ENCODE peak calls at places on chromosome X, in seven cellular contexts. B, C, N, S, L, E and I are unnamed samples.

GRCh38 chrX:67610282-67610681 is 66.5 kb downstream of the AR start:
- DNase-seq in B (no peak), C (no peak), N (no peak), S (no peak), L (no peak), E (no peak), I (no peak)

GRCh38 chrX:101450052-101450451 is 35.2 kb upstream of the ARMCX4 start:
- DNase-seq in B (peak), C (no peak), N (no peak), S (no peak), L (no peak), E (no peak), I (no peak)

GRCh38 chrX:40962793-40963407 is 122.3 kb upstream of the USP9X start:
- DNase-seq in B (no peak), C (no peak), N (no peak), S (no peak), L (no peak), E (no peak), I (no peak)

GRCh38 chrX:47283015-47283771 is 50.4 kb downstream of the USP11 start:
- DNase-seq in B (no peak), C (no peak), N (peak), S (no peak), L (no peak), E (no peak), I (no peak)

GRCh38 chrX:47278684-47279083 is 45.9 kb downstream of the USP11 start:
- DNase-seq in B (no peak), C (no peak), N (no peak), S (no peak), L (no peak), E (no peak), I (no peak)

GRCh38 chrX:96455078-96455477 is 229.6 kb upstream of the DIAPH2 start:
- DNase-seq in B (no peak), C (no peak), N (no peak), S (no peak), L (no peak), E (no peak), I (no peak)

GRCh38 chrX:15468036-15468435 is 25.1 kb downstream of the PIR start:
- DNase-seq in B (no peak), C (peak), N (peak), S (no peak), L (peak), E (no peak), I (no peak)

GRCh38 chrX:66680451-66680850 is 41.6 kb upstream of the EDA2R start:
- DNase-seq in B (no peak), C (no peak), N (no peak), S (no peak), L (no peak), E (no peak), I (no peak)

GRCh38 chrX:100484971-100485370 is 74.9 kb upstream of the PCDH19 start:
- DNase-seq in B (no peak), C (no peak), N (no peak), S (no peak), L (no peak), E (no peak), I (no peak)

GRCh38 chrX:54181196-54181953 is 1.7 kb downstream of the FAM120C start:
- DNase-seq in B (no peak), C (no peak), N (no peak), S (no peak), L (no peak), E (no peak), I (no peak)

GRCh38 chrX:111095974-111096870 is at the start of gene PAK3:
- DNase-seq in B (peak), C (peak), N (peak), S (no peak), L (peak), E (peak), I (no peak)

GRCh38 chrX:71911023-71911730 is 532 bp downstream of the NHSL2 start:
- DNase-seq in B (peak), C (no peak), N (peak), S (no peak), L (peak), E (peak), I (peak)

GRCh38 chrX:16100673-16101072 is 22.7 kb upstream of the GRPR start:
- DNase-seq in B (no peak), C (no peak), N (peak), S (no peak), L (peak), E (no peak), I (no peak)

GRCh38 chrX:12139934-12140611 is 1.8 kb downstream of the FRMPD4 start:
- DNase-seq in B (no peak), C (no peak), N (no peak), S (no peak), L (no peak), E (no peak), I (no peak)

GRCh38 chrX:128051526-128051925 is 677 bp downstream of the ACTRT1 start:
- DNase-seq in B (no peak), C (no peak), N (no peak), S (no peak), L (no peak), E (no peak), I (no peak)

GRCh38 chrX:56812515-56813105 is 83.6 kb downstream of the NBDY start:
- DNase-seq in B (no peak), C (no peak), N (no peak), S (no peak), L (no peak), E (no peak), I (no peak)

GRCh38 chrX:67720344-67720743 is 176.5 kb downstream of the AR start:
- DNase-seq in B (no peak), C (no peak), N (no peak), S (no peak), L (no peak), E (no peak), I (no peak)

GRCh38 chrX:137482136-137482535 is 83.8 kb upstream of the ZIC3 start:
- DNase-seq in B (no peak), C (no peak), N (no peak), S (no peak), L (no peak), E (no peak), I (no peak)

GRCh38 chrX:19966056-19966455 is 24.8 kb downstream of the BCLAF3 start:
- DNase-seq in B (no peak), C (no peak), N (no peak), S (no peak), L (no peak), E (no peak), I (no peak)

GRCh38 chrX:3651272-3651671 is 62.2 kb downstream of the PRKX start:
- DNase-seq in B (no peak), C (no peak), N (peak), S (no peak), L (peak), E (no peak), I (no peak)

GRCh38 chrX:132118361-132118760 is 9.5 kb downstream of the FRMD7 start:
- DNase-seq in B (no peak), C (no peak), N (no peak), S (no peak), L (no peak), E (peak), I (no peak)

GRCh38 chrX:72393836-72394517 is 88.3 kb upstream of the CITED1 start:
- DNase-seq in B (no peak), C (no peak), N (no peak), S (no peak), L (no peak), E (no peak), I (no peak)

GRCh38 chrX:111719426-111720210 is 38.6 kb downstream of the ALG13 start:
- DNase-seq in B (no peak), C (no peak), N (peak), S (no peak), L (no peak), E (no peak), I (no peak)

GRCh38 chrX:69150294-69150960 is 14.8 kb downstream of the PJA1 start:
- DNase-seq in B (no peak), C (no peak), N (peak), S (peak), L (no peak), E (no peak), I (no peak)

GRCh38 chrX:149570668-149571067 is 16.6 kb downstream of the MAGEA9B start:
- DNase-seq in B (no peak), C (no peak), N (no peak), S (peak), L (no peak), E (no peak), I (no peak)

GRCh38 chrX:132948648-132949260 is 9.7 kb downstream of the HS6ST2 start:
- DNase-seq in B (no peak), C (no peak), N (no peak), S (no peak), L (peak), E (no peak), I (no peak)

GRCh38 chrX:64093761-64094160 is 111.7 kb downstream of the AMER1 start:
- DNase-seq in B (no peak), C (no peak), N (peak), S (no peak), L (peak), E (no peak), I (no peak)

DNA sequence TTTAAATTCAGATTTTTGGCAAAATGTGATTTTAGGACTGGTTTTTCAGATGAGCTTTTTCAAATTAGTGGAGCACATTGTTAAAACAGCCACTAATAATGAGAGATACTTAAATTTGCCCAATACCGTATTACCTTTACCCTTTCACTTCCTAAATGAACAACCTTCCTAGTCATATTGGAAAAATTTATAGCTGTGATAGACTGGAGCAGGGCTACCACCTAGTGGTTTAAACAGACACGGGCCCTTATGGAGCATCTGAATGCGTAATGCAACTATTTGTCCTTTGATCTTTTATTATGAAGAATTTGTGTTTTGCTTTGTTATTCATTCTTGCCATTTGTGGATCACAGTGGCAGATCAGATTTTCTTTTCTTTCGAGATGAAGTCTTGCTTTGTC is 72.7 kb downstream of the KDM6A start:
- DNase-seq in B (no peak), C (no peak), N (no peak), S (no peak), L (no peak), E (no peak), I (no peak)
- TF ChIP-seq CTCF in B (no peak), C (no peak), N (no peak), S (peak), L (no peak), E (peak), I (no peak)

GRCh38 chrX:46184749-46185148 is 360.5 kb downstream of the ZNF674 start:
- DNase-seq in B (no peak), C (no peak), N (no peak), S (no peak), L (no peak), E (no peak), I (no peak)

GRCh38 chrX:46179748-46180147 is 365.5 kb downstream of the ZNF674 start:
- DNase-seq in B (no peak), C (no peak), N (no peak), S (no peak), L (no peak), E (no peak), I (no peak)

GRCh38 chrX:46178763-46179162 is 366.5 kb downstream of the ZNF674 start:
- DNase-seq in B (no peak), C (no peak), N (no peak), S (no peak), L (no peak), E (no peak), I (no peak)

GRCh38 chrX:46185923-46186810 is 359.1 kb downstream of the ZNF674 start:
- DNase-seq in B (no peak), C (no peak), N (no peak), S (peak), L (no peak), E (no peak), I (no peak)

GRCh38 chrX:46180258-46180687 is 364.9 kb downstream of the ZNF674 start:
- DNase-seq in B (no peak), C (no peak), N (no peak), S (no peak), L (no peak), E (no peak), I (no peak)
- H3K27ac ChIP-seq in B (no peak), C (no peak), N (peak), S (peak), L (no peak), E (no peak), I (no peak)

GRCh38 chrX:65528705-65529340 is 5.8 kb downstream of the LAS1L start:
- DNase-seq in B (peak), C (peak), N (peak), S (no peak), L (peak), E (peak), I (peak)
- TF ChIP-seq CTCF in B (peak), C (peak), N (peak), S (peak), L (peak), E (peak), I (peak)

DNA sequence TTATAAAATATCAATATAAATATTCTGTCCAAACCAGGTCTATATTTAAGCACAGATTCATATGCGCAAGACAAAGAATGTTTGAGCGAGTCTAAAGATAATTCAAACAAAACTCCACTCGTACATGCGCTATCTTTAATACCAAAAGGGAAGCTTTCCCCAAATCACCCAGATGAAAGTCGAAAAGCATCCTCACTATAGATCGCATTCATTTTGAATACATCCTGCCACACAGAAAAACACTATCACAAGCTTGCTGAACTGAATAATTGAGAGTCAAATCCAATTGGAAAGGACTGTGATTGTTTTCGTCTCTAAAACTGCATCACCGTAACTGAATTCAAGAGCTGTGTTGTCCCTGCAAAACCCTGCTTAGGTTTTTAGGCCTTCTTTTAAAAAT is 685 bp downstream of the TASL start:
- DNase-seq in B (no peak), C (no peak), N (no peak), S (no peak), L (no peak), E (no peak), I (no peak)
- H3K27ac ChIP-seq in B (no peak), C (no peak), N (no peak), S (no peak), L (no peak), E (no peak), I (no peak)

GRCh38 chrX:135484636-135485289 is 35.7 kb upstream of the INTS6L start:
- DNase-seq in B (no peak), C (no peak), N (peak), S (no peak), L (peak), E (no peak), I (no peak)
- TF ChIP-seq CTCF in B (peak), C (no peak), N (peak), S (peak), L (peak), E (peak), I (peak)

GRCh38 chrX:49276207-49276606 is 6.6 kb downstream of the PPP1R3F start:
- DNase-seq in B (no peak), C (no peak), N (no peak), S (no peak), L (no peak), E (no peak), I (no peak)

GRCh38 chrX:49272426-49272825 is 2.8 kb downstream of the PPP1R3F start:
- DNase-seq in B (peak), C (no peak), N (no peak), S (no peak), L (no peak), E (no peak), I (no peak)

GRCh38 chrX:49270249-49270921 is 792 bp downstream of the PPP1R3F start:
- DNase-seq in B (peak), C (no peak), N (peak), S (no peak), L (no peak), E (no peak), I (no peak)

GRCh38 chrX:49271341-49271740 is 1.7 kb downstream of the PPP1R3F start:
- DNase-seq in B (peak), C (no peak), N (no peak), S (no peak), L (no peak), E (no peak), I (no peak)

GRCh38 chrX:49273181-49273727 is 3.7 kb downstream of the PPP1R3F start:
- DNase-seq in B (no peak), C (no peak), N (no peak), S (no peak), L (no peak), E (no peak), I (peak)
- H3K27ac ChIP-seq in B (no peak), C (no peak), N (no peak), S (no peak), L (no peak), E (no peak), I (peak)

GRCh38 chrX:10143071-10143983 is 13.4 kb upstream of the CLCN4 start:
- DNase-seq in B (no peak), C (no peak), N (no peak), S (no peak), L (no peak), E (no peak), I (no peak)
- TF ChIP-seq CTCF in B (no peak), C (no peak), N (no peak), S (no peak), L (no peak), E (no peak), I (no peak)

GRCh38 chrX:129655547-129656248 is 942 bp upstream of the APLN start:
- DNase-seq in B (no peak), C (no peak), N (no peak), S (no peak), L (peak), E (peak), I (no peak)
- H3K27ac ChIP-seq in B (no peak), C (no peak), N (no peak), S (no peak), L (no peak), E (no peak), I (no peak)